ENCODE peak calls at places on chromosomes 12 and 14, in five cellular contexts. B, A, M, V and J are unnamed samples.

GRCh38 chr12:92912052-92912451 is 17.0 kb downstream of the EEA1 start:
- DNase-seq in B (no peak), A (peak), M (no peak), V (no peak), J (no peak)

GRCh38 chr12:82242729-82243128 is 115.5 kb downstream of the CCDC59 start:
- DNase-seq in B (no peak), A (no peak), M (no peak), V (no peak), J (no peak)

GRCh38 chr12:52331039-52331438 is 9.8 kb upstream of the KRT83 start:
- DNase-seq in B (no peak), A (no peak), M (no peak), V (no peak), J (no peak)

GRCh38 chr12:9940370-9940769 is 8.2 kb upstream of the CLEC2A start:
- DNase-seq in B (no peak), A (peak), M (no peak), V (no peak), J (no peak)

GRCh38 chr14:23358553-23359166 is 6.0 kb upstream of the SLC22A17 start:
- DNase-seq in B (no peak), A (no peak), M (no peak), V (no peak), J (no peak)

GRCh38 chr12:48995061-48995879 is 3.9 kb downstream of the DDN start:
- DNase-seq in B (peak), A (peak), M (no peak), V (peak), J (no peak)

GRCh38 chr14:75495882-75496281 is 26.4 kb upstream of the BATF start:
- DNase-seq in B (no peak), A (no peak), M (no peak), V (no peak), J (no peak)

GRCh38 chr12:70795608-70796007 is 124.9 kb downstream of the PTPRR start:
- DNase-seq in B (no peak), A (no peak), M (no peak), V (no peak), J (no peak)

GRCh38 chr14:23403139-23403438 is 5.0 kb downstream of the MYH6 start:
- DNase-seq in B (no peak), A (no peak), M (no peak), V (no peak), J (no peak)

GRCh38 chr12:77847665-77848431 is 17.2 kb downstream of the NAV3 start:
- DNase-seq in B (no peak), A (peak), M (no peak), V (no peak), J (peak)

GRCh38 chr14:61616524-61617185 is 78.7 kb upstream of the HIF1A start:
- DNase-seq in B (no peak), A (peak), M (no peak), V (no peak), J (no peak)

GRCh38 chr12:104219908-104220404 is 4.4 kb downstream of the TXNRD1 start:
- DNase-seq in B (no peak), A (peak), M (peak), V (no peak), J (no peak)

GRCh38 chr12:53844989-53845836 is 93.4 kb upstream of the HOXC13 start:
- DNase-seq in B (no peak), A (peak), M (no peak), V (no peak), J (no peak)

GRCh38 chr14:20661197-20661596 is 19.7 kb upstream of the OR6S1 start:
- DNase-seq in B (no peak), A (no peak), M (no peak), V (no peak), J (no peak)

GRCh38 chr14:53035796-53036195 is 84.9 kb upstream of the FERMT2 start:
- DNase-seq in B (no peak), A (no peak), M (no peak), V (no peak), J (no peak)

GRCh38 chr12:65911321-65911720 is 87.0 kb downstream of the HMGA2 start:
- DNase-seq in B (no peak), A (peak), M (no peak), V (no peak), J (no peak)